ENCODE peak calls at places on chromosomes 1 and 21, in four cellular contexts. One of them, this sample, is unnamed.

GRCh38 chr1:192706936-192707335 is 71.0 kb downstream of the RGS13 start:
- DNase-seq in GM12878: no peak
- DNase-seq in right cardiac atrium: no peak
- DNase-seq in hepatocyte: no peak
- DNase-seq in this sample: no peak

GRCh38 chr1:245650441-245650840 is 495.7 kb downstream of the KIF26B start:
- DNase-seq in GM12878: no peak
- DNase-seq in hepatocyte: no peak
- DNase-seq in right cardiac atrium: no peak
- DNase-seq in this sample: no peak

GRCh38 chr1:37875833-37876232 is 16.4 kb upstream of the MTF1 start:
- DNase-seq in hepatocyte: no peak
- DNase-seq in right cardiac atrium: no peak
- DNase-seq in GM12878: no peak
- DNase-seq in this sample: no peak

GRCh38 chr1:6475381-6476133 is 9.6 kb upstream of the TNFRSF25 start:
- DNase-seq in hepatocyte: peak
- DNase-seq in GM12878: no peak
- DNase-seq in right cardiac atrium: peak
- DNase-seq in this sample: peak

GRCh38 chr21:25995283-25995682 is 175.3 kb downstream of the APP start:
- DNase-seq in GM12878: no peak
- DNase-seq in hepatocyte: no peak
- DNase-seq in right cardiac atrium: no peak
- DNase-seq in this sample: no peak

GRCh38 chr1:221783437-221783836 is 41.5 kb upstream of the DUSP10 start:
- DNase-seq in GM12878: no peak
- DNase-seq in right cardiac atrium: no peak
- DNase-seq in hepatocyte: no peak
- DNase-seq in this sample: no peak

GRCh38 chr1:20090119-20090518 is 20.1 kb downstream of the PLA2G5 start:
- DNase-seq in hepatocyte: no peak
- DNase-seq in GM12878: no peak
- DNase-seq in right cardiac atrium: no peak
- DNase-seq in this sample: peak

GRCh38 chr1:110319332-110320167 is 19.6 kb upstream of the RBM15 start:
- DNase-seq in GM12878: no peak
- DNase-seq in hepatocyte: no peak
- DNase-seq in right cardiac atrium: no peak
- DNase-seq in this sample: no peak

GRCh38 chr1:241706967-241707366 is 54.9 kb downstream of the WDR64 start:
- DNase-seq in right cardiac atrium: no peak
- DNase-seq in GM12878: no peak
- DNase-seq in hepatocyte: no peak
- DNase-seq in this sample: no peak

GRCh38 chr1:89671775-89672488 is 39.0 kb downstream of the LRRC8C start:
- DNase-seq in right cardiac atrium: no peak
- DNase-seq in hepatocyte: no peak
- DNase-seq in GM12878: no peak
- DNase-seq in this sample: no peak

GRCh38 chr1:29698033-29698432 is 461.7 kb downstream of the PTPRU start:
- DNase-seq in right cardiac atrium: peak
- DNase-seq in hepatocyte: peak
- DNase-seq in GM12878: no peak
- DNase-seq in this sample: no peak

GRCh38 chr1:2462819-2463218 is 13.3 kb upstream of the PLCH2 start:
- DNase-seq in GM12878: no peak
- DNase-seq in hepatocyte: no peak
- DNase-seq in right cardiac atrium: no peak
- DNase-seq in this sample: no peak

GRCh38 chr1:26854953-26855352 is 8.0 kb upstream of the SFN start:
- DNase-seq in hepatocyte: no peak
- DNase-seq in GM12878: no peak
- DNase-seq in right cardiac atrium: no peak
- DNase-seq in this sample: no peak

GRCh38 chr1:41890841-41891311 is 27.8 kb downstream of the HIVEP3 start:
- DNase-seq in right cardiac atrium: peak
- DNase-seq in GM12878: no peak
- DNase-seq in hepatocyte: no peak
- DNase-seq in this sample: no peak

DNA sequence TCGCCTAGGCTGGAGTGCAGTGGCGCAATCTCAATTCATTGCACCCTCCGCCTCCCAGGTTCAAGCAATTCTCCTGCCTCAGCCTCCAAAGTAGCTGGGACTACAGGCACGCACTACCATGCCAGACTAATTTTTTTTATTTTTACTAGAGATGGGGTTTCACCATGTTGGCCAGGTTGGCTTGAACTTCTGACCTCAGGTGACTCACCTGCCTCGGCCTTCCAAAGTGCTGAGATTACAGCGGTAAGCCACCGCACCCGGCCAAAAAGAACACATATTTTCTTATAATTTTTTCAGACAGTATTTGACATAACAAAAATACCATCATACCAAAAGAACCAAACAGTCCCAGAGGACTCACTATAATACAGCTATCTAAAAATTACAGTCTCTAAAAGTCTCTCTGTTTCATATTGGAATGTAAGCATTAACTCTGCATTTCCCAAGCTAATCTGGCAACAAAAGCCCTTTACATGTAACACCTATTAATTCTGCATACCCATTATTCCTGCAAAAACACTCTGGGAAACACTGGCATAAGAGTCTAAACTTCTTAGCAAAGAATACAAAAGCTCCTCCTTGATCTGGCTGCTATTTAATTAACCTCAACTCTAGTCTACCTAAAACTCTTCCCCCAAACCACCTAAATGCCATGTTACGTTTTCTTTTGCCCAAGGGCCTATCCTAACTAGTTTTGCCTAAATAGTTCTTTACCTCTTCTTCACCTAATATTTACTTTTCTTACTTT is 26.9 kb downstream of the WDR26 start:
- DNase-seq in hepatocyte: no peak
- DNase-seq in right cardiac atrium: no peak
- DNase-seq in GM12878: no peak
- DNase-seq in this sample: no peak
- H3K27ac ChIP-seq in hepatocyte: no peak
- H3K27ac ChIP-seq in right cardiac atrium: no peak
- H3K27ac ChIP-seq in GM12878: no peak
- H3K27ac ChIP-seq in this sample: no peak

GRCh38 chr21:42653492-42654061 is at the start of gene PDE9A:
- DNase-seq in GM12878: no peak
- DNase-seq in right cardiac atrium: peak
- DNase-seq in hepatocyte: peak
- DNase-seq in this sample: peak
- H3K4me3 ChIP-seq in GM12878: no peak
- H3K4me3 ChIP-seq in right cardiac atrium: peak
- H3K4me3 ChIP-seq in hepatocyte: peak
- H3K4me3 ChIP-seq in this sample: peak

GRCh38 chr21:34796518-34797201 is 127.9 kb downstream of the CLIC6 start:
- DNase-seq in hepatocyte: peak
- DNase-seq in GM12878: no peak
- DNase-seq in right cardiac atrium: no peak
- DNase-seq in this sample: no peak
- H3K27ac ChIP-seq in hepatocyte: peak
- H3K27ac ChIP-seq in GM12878: no peak
- H3K27ac ChIP-seq in right cardiac atrium: no peak
- H3K27ac ChIP-seq in this sample: no peak

GRCh38 chr1:156077430-156077760 is 4.9 kb downstream of the MEX3A start:
- DNase-seq in right cardiac atrium: peak
- DNase-seq in hepatocyte: no peak
- DNase-seq in GM12878: no peak
- DNase-seq in this sample: no peak
- H3K4me3 ChIP-seq in right cardiac atrium: no peak
- H3K4me3 ChIP-seq in hepatocyte: no peak
- H3K4me3 ChIP-seq in GM12878: no peak
- H3K4me3 ChIP-seq in this sample: no peak

DNA sequence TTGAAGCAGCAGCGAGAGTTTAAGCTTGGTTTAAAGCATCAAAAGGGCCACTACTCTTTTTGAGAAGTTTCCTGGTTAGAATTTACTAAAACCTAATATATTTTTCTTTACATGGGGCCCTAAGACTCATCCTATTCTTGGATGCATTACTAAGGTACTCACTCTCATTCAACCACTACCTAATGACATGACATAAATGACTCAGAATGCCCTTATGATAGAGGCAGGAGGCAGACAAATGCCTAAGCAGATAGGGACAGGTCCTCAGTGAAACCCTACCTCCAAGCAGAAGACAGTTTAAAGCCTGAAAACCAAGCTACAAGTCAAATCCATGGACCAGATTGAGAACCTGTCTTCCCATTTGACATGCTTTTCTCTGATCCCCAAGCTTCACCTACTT is 34.3 kb upstream of the SLC35A3 start:
- DNase-seq in right cardiac atrium: no peak
- DNase-seq in hepatocyte: no peak
- DNase-seq in GM12878: no peak
- DNase-seq in this sample: no peak
- H3K27ac ChIP-seq in right cardiac atrium: no peak
- H3K27ac ChIP-seq in hepatocyte: no peak
- H3K27ac ChIP-seq in GM12878: no peak
- H3K27ac ChIP-seq in this sample: no peak

GRCh38 chr1:46131093-46131492 is 1.3 kb downstream of the PIK3R3 start:
- DNase-seq in hepatocyte: no peak
- DNase-seq in GM12878: no peak
- DNase-seq in right cardiac atrium: no peak
- DNase-seq in this sample: no peak
- H3K4me3 ChIP-seq in hepatocyte: peak
- H3K4me3 ChIP-seq in GM12878: peak
- H3K4me3 ChIP-seq in right cardiac atrium: peak
- H3K4me3 ChIP-seq in this sample: peak

DNA sequence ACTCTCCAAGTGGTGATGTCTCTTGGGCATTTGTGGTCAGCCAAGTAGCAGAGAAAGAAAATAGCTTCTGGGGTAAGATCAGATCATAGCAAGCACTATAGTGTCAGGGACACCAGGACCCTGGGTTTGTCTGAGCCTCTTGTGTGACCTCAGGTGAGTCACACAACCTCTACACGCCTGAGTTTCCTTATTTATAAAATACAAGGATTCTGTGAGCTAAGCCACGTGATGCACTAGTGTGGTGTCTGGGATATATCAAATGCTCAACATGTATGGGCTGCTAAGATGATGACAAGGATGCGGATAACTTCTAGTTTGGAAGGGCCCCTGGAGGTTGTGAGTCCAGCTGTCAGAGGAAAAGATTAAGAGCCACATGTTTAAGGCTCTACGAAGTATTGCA is 24.5 kb upstream of the ZNF436 start:
- DNase-seq in GM12878: no peak
- DNase-seq in hepatocyte: peak
- DNase-seq in right cardiac atrium: no peak
- DNase-seq in this sample: no peak
- H3K27ac ChIP-seq in GM12878: no peak
- H3K27ac ChIP-seq in hepatocyte: peak
- H3K27ac ChIP-seq in right cardiac atrium: peak
- H3K27ac ChIP-seq in this sample: no peak

GRCh38 chr1:243482237-243483022 is 226.6 kb downstream of the SDCCAG8 start:
- DNase-seq in right cardiac atrium: peak
- DNase-seq in hepatocyte: peak
- DNase-seq in GM12878: no peak
- DNase-seq in this sample: no peak
- H3K4me3 ChIP-seq in right cardiac atrium: peak
- H3K4me3 ChIP-seq in hepatocyte: peak
- H3K4me3 ChIP-seq in GM12878: peak
- H3K4me3 ChIP-seq in this sample: no peak

DNA sequence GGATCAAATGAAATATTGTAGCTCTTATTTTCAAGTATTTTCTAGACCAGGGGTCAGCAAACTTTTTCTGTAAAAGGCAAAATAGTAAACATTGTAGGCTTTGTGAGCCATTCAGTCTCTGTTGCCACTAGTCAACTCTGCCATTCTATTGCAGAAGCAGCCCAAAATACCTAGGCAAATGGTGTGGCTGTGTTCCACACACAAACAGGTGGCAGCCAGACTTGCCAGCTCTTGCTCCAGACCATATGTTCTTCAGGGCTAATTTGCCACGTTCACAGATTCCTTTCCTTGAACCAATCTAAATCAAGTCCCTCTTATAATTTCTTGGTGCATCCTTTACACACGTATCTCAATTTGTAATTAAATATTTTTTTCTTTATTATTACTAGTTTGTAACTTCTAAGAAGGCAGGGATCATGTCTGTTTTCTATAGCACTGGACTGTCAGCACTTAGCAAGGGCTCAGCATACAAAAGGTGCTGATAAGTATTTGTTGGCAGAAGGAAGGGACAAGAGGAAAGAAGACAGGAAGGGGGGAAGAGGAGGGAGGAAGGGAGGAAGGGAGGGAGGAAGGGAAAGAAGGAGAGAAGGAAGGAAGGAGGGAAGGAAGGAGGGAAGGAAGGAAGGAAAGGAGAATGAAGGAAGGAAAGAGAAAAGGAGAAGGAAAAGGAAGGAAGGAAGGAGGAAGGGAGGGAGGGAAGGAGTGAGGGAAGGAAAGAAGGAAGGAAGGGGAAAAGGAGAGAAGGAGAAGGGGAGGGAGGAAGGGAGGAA is 106.5 kb upstream of the EDEM3 start:
- DNase-seq in right cardiac atrium: no peak
- DNase-seq in GM12878: no peak
- DNase-seq in hepatocyte: no peak
- DNase-seq in this sample: no peak
- H3K27ac ChIP-seq in right cardiac atrium: peak
- H3K27ac ChIP-seq in GM12878: no peak
- H3K27ac ChIP-seq in hepatocyte: no peak
- H3K27ac ChIP-seq in this sample: no peak